ENCODE peak calls at places on chromosome 2, in six cellular contexts. One of them, this sample, is unnamed.

GRCh38 chr2:153568105-153568504 is 89.5 kb upstream of the RPRM start:
- DNase-seq in K562: no peak
- DNase-seq in HepG2: no peak
- DNase-seq in GM12878: no peak
- DNase-seq in H1: no peak
- DNase-seq in HCT116: no peak
- DNase-seq in this sample: no peak

GRCh38 chr2:234420406-234420805 is 76.5 kb downstream of the ARL4C start:
- DNase-seq in K562: no peak
- DNase-seq in HepG2: peak; percentile 25
- DNase-seq in GM12878: no peak
- DNase-seq in H1: no peak
- DNase-seq in HCT116: no peak
- DNase-seq in this sample: no peak

GRCh38 chr2:241009601-241010530 is 11.4 kb downstream of the SNED1 start:
- DNase-seq in K562: no peak
- DNase-seq in HepG2: no peak
- DNase-seq in GM12878: no peak
- DNase-seq in H1: no peak
- DNase-seq in HCT116: no peak
- DNase-seq in this sample: peak; percentile 79

GRCh38 chr2:45299361-45299760 is 290.1 kb upstream of the SIX2 start:
- DNase-seq in K562: no peak
- DNase-seq in HepG2: no peak
- DNase-seq in GM12878: no peak
- DNase-seq in H1: no peak
- DNase-seq in HCT116: no peak
- DNase-seq in this sample: no peak

GRCh38 chr2:119350311-119350998 is 16.2 kb downstream of the C2orf76 start:
- DNase-seq in K562: peak; percentile 12
- DNase-seq in HepG2: no peak
- DNase-seq in GM12878: no peak
- DNase-seq in H1: no peak
- DNase-seq in HCT116: no peak
- DNase-seq in this sample: no peak

GRCh38 chr2:107393516-107393915 is 433.2 kb upstream of the RGPD4 start:
- DNase-seq in K562: no peak
- DNase-seq in HepG2: no peak
- DNase-seq in GM12878: no peak
- DNase-seq in H1: no peak
- DNase-seq in HCT116: no peak
- DNase-seq in this sample: no peak

GRCh38 chr2:9008951-9009664 is 5.6 kb upstream of the MBOAT2 start:
- DNase-seq in K562: no peak
- DNase-seq in HepG2: no peak
- DNase-seq in GM12878: no peak
- DNase-seq in H1: no peak
- DNase-seq in HCT116: no peak
- DNase-seq in this sample: peak; percentile 50

GRCh38 chr2:164792316-164793127 is 49.1 kb downstream of the COBLL1 start:
- DNase-seq in K562: no peak
- DNase-seq in HepG2: no peak
- DNase-seq in GM12878: no peak
- DNase-seq in H1: no peak
- DNase-seq in HCT116: no peak
- DNase-seq in this sample: no peak

GRCh38 chr2:142581491-142581890 is 296.0 kb upstream of the KYNU start:
- DNase-seq in K562: no peak
- DNase-seq in HepG2: no peak
- DNase-seq in GM12878: no peak
- DNase-seq in H1: no peak
- DNase-seq in HCT116: no peak
- DNase-seq in this sample: no peak

GRCh38 chr2:241728627-241729026 is 5.8 kb upstream of the D2HGDH start:
- DNase-seq in K562: no peak
- DNase-seq in HepG2: no peak
- DNase-seq in GM12878: no peak
- DNase-seq in H1: no peak
- DNase-seq in HCT116: no peak
- DNase-seq in this sample: peak; percentile 23

GRCh38 chr2:96811916-96812315 is 4.2 kb upstream of the CNNM3 start:
- DNase-seq in K562: no peak
- DNase-seq in HepG2: no peak
- DNase-seq in GM12878: no peak
- DNase-seq in H1: no peak
- DNase-seq in HCT116: no peak
- DNase-seq in this sample: no peak

GRCh38 chr2:181334158-181334826 is 122.9 kb upstream of the ITGA4 start:
- DNase-seq in K562: no peak
- DNase-seq in HepG2: no peak
- DNase-seq in GM12878: no peak
- DNase-seq in H1: no peak
- DNase-seq in HCT116: no peak
- DNase-seq in this sample: no peak

GRCh38 chr2:26582890-26583289 is 58.3 kb downstream of the CIB4 start:
- DNase-seq in K562: no peak
- DNase-seq in HepG2: no peak
- DNase-seq in GM12878: no peak
- DNase-seq in H1: no peak
- DNase-seq in HCT116: no peak
- DNase-seq in this sample: peak; percentile 31

GRCh38 chr2:237217995-237218621 is 132.4 kb downstream of the COPS8 start:
- DNase-seq in K562: no peak
- DNase-seq in HepG2: no peak
- DNase-seq in GM12878: no peak
- DNase-seq in H1: no peak
- DNase-seq in HCT116: no peak
- DNase-seq in this sample: no peak

GRCh38 chr2:197278804-197279763 is 31.5 kb downstream of the ANKRD44 start:
- DNase-seq in K562: no peak
- DNase-seq in HepG2: no peak
- DNase-seq in GM12878: no peak
- DNase-seq in H1: no peak
- DNase-seq in HCT116: no peak
- DNase-seq in this sample: no peak

GRCh38 chr2:170461875-170462274 is 253.3 kb upstream of the SP5 start:
- DNase-seq in K562: no peak
- DNase-seq in HepG2: no peak
- DNase-seq in GM12878: no peak
- DNase-seq in H1: no peak
- DNase-seq in HCT116: no peak
- DNase-seq in this sample: peak; percentile 19

GRCh38 chr2:39913648-39914456 is 134.8 kb upstream of the THUMPD2 start:
- DNase-seq in K562: peak; percentile 57
- DNase-seq in HepG2: peak; percentile 60
- DNase-seq in GM12878: peak; percentile 7
- DNase-seq in H1: peak; percentile 10
- DNase-seq in HCT116: peak; percentile 59
- DNase-seq in this sample: peak; percentile 57

GRCh38 chr2:25672500-25673169 is 742 bp downstream of the DTNB start:
- DNase-seq in K562: no peak
- DNase-seq in HepG2: peak; percentile 43
- DNase-seq in GM12878: no peak
- DNase-seq in H1: no peak
- DNase-seq in HCT116: no peak
- DNase-seq in this sample: no peak

GRCh38 chr2:230011617-230012016 is 57.1 kb downstream of the SLC16A14 start:
- DNase-seq in K562: no peak
- DNase-seq in HepG2: no peak
- DNase-seq in GM12878: no peak
- DNase-seq in H1: no peak
- DNase-seq in HCT116: no peak
- DNase-seq in this sample: no peak

DNA sequence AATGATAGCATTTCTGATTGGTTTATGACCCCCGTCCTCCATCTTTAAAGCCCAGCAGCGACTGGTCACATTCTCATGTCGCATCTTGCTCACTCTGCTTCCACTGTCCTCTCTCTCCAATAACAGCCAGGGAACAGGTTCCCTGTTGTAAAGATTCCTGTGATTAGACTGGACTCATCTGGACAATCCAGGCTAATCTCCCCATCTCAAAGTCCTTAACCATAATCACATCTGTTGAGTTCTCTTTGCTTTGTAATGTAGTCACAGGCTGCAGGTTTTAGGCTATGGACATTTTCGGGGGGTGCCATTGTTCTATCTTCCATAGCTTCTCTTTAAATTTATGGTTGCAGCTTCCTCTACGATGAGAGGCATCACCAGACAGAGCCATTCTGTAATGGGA is 158.9 kb downstream of the NYAP2 start:
- DNase-seq in K562: no peak
- DNase-seq in HepG2: no peak
- DNase-seq in GM12878: no peak
- DNase-seq in H1: no peak
- DNase-seq in HCT116: no peak
- DNase-seq in this sample: no peak
- H3K9ac ChIP-seq in K562: no peak overlapping the region
- H3K9ac ChIP-seq in HepG2: no peak overlapping the region
- H3K9ac ChIP-seq in GM12878: no peak overlapping the region
- H3K9ac ChIP-seq in H1: no peak overlapping the region
- H3K9ac ChIP-seq in HCT116: no peak overlapping the region
- H3K9ac ChIP-seq in this sample: no peak overlapping the region

GRCh38 chr2:160406591-160407392 is 86.8 kb downstream of the RBMS1 start:
- DNase-seq in K562: no peak
- DNase-seq in HepG2: peak; percentile 35
- DNase-seq in GM12878: no peak
- DNase-seq in H1: no peak
- DNase-seq in HCT116: peak; percentile 24
- DNase-seq in this sample: peak; percentile 76
- TF ChIP-seq JUND in K562: no peak
- TF ChIP-seq JUND in HepG2: no peak
- TF ChIP-seq JUND in GM12878: no peak
- TF ChIP-seq JUND in H1: no peak
- TF ChIP-seq JUND in HCT116: no peak
- TF ChIP-seq JUND in this sample: no peak

DNA sequence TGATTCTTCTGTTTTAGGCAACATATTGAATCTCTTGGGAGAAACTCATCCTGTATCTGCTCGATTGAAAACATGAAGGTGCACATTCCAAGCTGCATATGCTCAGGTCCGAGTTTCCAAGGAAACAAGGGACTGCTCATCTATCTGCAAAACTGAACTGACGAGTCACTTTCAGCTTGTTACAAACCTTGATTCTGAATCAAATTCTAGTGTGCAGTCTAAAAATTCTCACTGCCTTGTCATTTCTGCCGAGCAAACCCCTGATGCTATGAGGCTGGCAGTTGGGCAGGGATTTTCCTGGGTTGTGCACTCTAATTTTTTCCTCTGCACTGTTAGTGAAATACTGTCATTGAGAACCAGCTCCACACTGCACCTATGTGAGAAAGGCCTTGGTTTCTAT is 101.3 kb upstream of the ETAA1 start:
- DNase-seq in K562: no peak
- DNase-seq in HepG2: no peak
- DNase-seq in GM12878: no peak
- DNase-seq in H1: no peak
- DNase-seq in HCT116: no peak
- DNase-seq in this sample: no peak
- H3K9ac ChIP-seq in K562: no peak overlapping the region
- H3K9ac ChIP-seq in HepG2: no peak overlapping the region
- H3K9ac ChIP-seq in GM12878: no peak overlapping the region
- H3K9ac ChIP-seq in H1: no peak overlapping the region
- H3K9ac ChIP-seq in HCT116: no peak overlapping the region
- H3K9ac ChIP-seq in this sample: no peak overlapping the region

DNA sequence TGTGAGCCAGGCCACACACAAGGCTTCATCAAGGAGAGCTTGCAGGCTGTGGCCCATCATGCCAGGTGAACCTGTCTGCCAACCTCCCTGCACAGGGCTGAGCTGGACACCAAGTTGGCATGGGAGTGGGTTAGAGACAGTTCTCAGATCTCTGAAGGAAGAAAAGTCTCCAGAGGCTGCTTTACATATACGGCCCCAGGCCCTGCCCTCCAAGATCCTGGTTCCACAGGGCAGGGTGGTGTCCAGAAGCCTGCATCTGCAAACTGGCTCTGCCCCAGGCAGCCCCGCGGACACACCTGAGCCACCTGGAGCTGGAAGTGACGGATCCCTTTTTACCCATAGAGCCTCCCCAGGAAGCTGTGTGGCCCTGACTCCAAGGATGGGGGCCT is 24.2 kb upstream of the HES6 start:
- DNase-seq in K562: no peak
- DNase-seq in HepG2: no peak
- DNase-seq in GM12878: no peak
- DNase-seq in H1: no peak
- DNase-seq in HCT116: no peak
- DNase-seq in this sample: no peak
- TF ChIP-seq JUND in K562: no peak
- TF ChIP-seq JUND in HepG2: no peak
- TF ChIP-seq JUND in GM12878: no peak
- TF ChIP-seq JUND in H1: no peak
- TF ChIP-seq JUND in HCT116: no peak
- TF ChIP-seq JUND in this sample: no peak

DNA sequence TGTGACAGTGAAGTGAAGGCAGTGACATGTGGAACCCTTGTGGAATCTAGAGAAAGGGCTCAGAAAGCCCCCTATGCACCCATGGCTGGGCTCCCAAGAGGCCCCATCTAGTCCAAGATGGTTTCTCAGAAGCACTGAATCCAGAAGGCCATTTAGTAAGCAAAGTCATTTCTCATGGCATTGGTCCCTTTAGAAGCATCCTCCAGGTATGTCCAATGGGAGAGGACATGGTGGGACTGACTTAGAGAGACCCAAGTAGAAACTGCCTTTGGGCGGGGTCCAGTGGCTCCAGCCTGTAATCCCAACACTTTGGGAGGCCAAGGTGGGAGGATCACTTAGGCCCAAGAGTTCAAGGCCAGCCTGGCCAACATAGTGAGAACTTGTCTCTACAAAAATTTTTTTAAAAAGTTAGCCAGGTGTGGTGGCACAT is 72.5 kb upstream of the RMDN2 start:
- DNase-seq in K562: no peak
- DNase-seq in HepG2: no peak
- DNase-seq in GM12878: no peak
- DNase-seq in H1: no peak
- DNase-seq in HCT116: no peak
- DNase-seq in this sample: no peak
- H3K9ac ChIP-seq in K562: no peak overlapping the region
- H3K9ac ChIP-seq in HepG2: no peak overlapping the region
- H3K9ac ChIP-seq in GM12878: peak overlapping the region; percentile 10
- H3K9ac ChIP-seq in H1: no peak overlapping the region
- H3K9ac ChIP-seq in HCT116: no peak overlapping the region
- H3K9ac ChIP-seq in this sample: no peak overlapping the region

GRCh38 chr2:206143451-206143850 is 15.8 kb downstream of the NDUFS1 start:
- DNase-seq in K562: no peak
- DNase-seq in HepG2: no peak
- DNase-seq in GM12878: no peak
- DNase-seq in H1: no peak
- DNase-seq in HCT116: no peak
- DNase-seq in this sample: no peak
- TF ChIP-seq JUND in K562: no peak
- TF ChIP-seq JUND in HepG2: no peak
- TF ChIP-seq JUND in GM12878: no peak
- TF ChIP-seq JUND in H1: no peak
- TF ChIP-seq JUND in HCT116: no peak
- TF ChIP-seq JUND in this sample: no peak

GRCh38 chr2:4358855-4359254 is 655.5 kb downstream of the DCDC2C start:
- DNase-seq in K562: no peak
- DNase-seq in HepG2: no peak
- DNase-seq in GM12878: no peak
- DNase-seq in H1: no peak
- DNase-seq in HCT116: no peak
- DNase-seq in this sample: no peak
- H3K9ac ChIP-seq in K562: no peak overlapping the region
- H3K9ac ChIP-seq in HepG2: no peak overlapping the region
- H3K9ac ChIP-seq in GM12878: no peak overlapping the region
- H3K9ac ChIP-seq in H1: no peak overlapping the region
- H3K9ac ChIP-seq in HCT116: no peak overlapping the region
- H3K9ac ChIP-seq in this sample: no peak overlapping the region

GRCh38 chr2:111225871-111226270 is 105.2 kb downstream of the BCL2L11 start:
- DNase-seq in K562: no peak
- DNase-seq in HepG2: no peak
- DNase-seq in GM12878: no peak
- DNase-seq in H1: no peak
- DNase-seq in HCT116: no peak
- DNase-seq in this sample: no peak
- TF ChIP-seq JUND in K562: no peak
- TF ChIP-seq JUND in HepG2: no peak
- TF ChIP-seq JUND in GM12878: no peak
- TF ChIP-seq JUND in H1: no peak
- TF ChIP-seq JUND in HCT116: no peak
- TF ChIP-seq JUND in this sample: no peak